ENCODE peak calls at places on chromosomes 1 and 21, in four cellular contexts. Y is uterus, F is BE2C, H is cardiac muscle cell. X is an unnamed sample. For H3K36me3 and H3K4me1, the result is how much of the 10 kb centered on the place peaks cover.

GRCh38 chr1:197632000-197632399 is 143.3 kb downstream of the DENND1B start:
- DNase-seq in Y (no peak), F (no peak), H (no peak), X (no peak)

GRCh38 chr1:27153549-27153886 is 1.4 kb downstream of the SLC9A1 start:
- DNase-seq in Y (no peak), F (no peak), H (no peak), X (no peak)

GRCh38 chr1:209651148-209651547 is 1.1 kb downstream of the LAMB3 start:
- DNase-seq in Y (no peak), F (peak), H (peak), X (peak)

GRCh38 chr1:41795205-41795762 is 123.4 kb downstream of the HIVEP3 start:
- DNase-seq in Y (no peak), F (no peak), H (peak), X (no peak)

GRCh38 chr1:241985787-241986186 is 13.1 kb downstream of the MAP1LC3C start:
- DNase-seq in Y (no peak), F (peak), H (peak), X (no peak)

GRCh38 chr1:178047403-178048093 is 46.4 kb upstream of the RASAL2 start:
- DNase-seq in Y (no peak), F (no peak), H (no peak), X (no peak)

GRCh38 chr1:180269848-180270766 is 40.0 kb downstream of the LHX4 start:
- DNase-seq in Y (no peak), F (peak), H (no peak), X (no peak)

GRCh38 chr1:207407655-207408256 is 46.4 kb upstream of the CR2 start:
- DNase-seq in Y (no peak), F (no peak), H (peak), X (no peak)

GRCh38 chr1:214451591-214451990 is 99.8 kb downstream of the PTPN14 start:
- DNase-seq in Y (no peak), F (no peak), H (no peak), X (no peak)

GRCh38 chr1:182783068-182783467 is 6.5 kb upstream of the NPL start:
- DNase-seq in Y (no peak), F (peak), H (no peak), X (no peak)

GRCh38 chr1:167789501-167789900 is 67.7 kb downstream of the MPZL1 start:
- DNase-seq in Y (no peak), F (no peak), H (no peak), X (no peak)

DNA sequence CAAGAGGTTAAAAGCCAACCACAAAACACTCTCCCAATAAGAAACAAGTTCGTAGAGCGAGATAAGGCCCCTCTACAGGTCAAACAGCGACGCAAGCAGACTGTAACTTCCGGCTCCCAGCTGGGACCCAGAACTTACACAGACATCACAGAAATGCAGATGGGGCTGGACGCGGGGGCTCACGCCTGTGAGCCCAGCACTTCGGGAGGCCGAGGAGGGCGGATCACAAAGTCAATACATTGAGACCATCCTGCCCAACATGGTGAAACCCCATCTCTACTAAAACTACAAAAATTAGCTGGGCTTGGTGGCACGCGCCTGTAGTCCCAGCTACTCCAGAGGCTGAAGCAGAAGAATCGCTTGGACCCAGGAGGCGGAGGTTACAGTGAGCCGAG is 11.1 kb downstream of the CCNL2 start:
- DNase-seq in Y (no peak), F (no peak), H (no peak), X (no peak)
- H3K36me3 ChIP-seq in Y (under half), F (half or more), H (half or more), X (half or more)

GRCh38 chr21:42749226-42749625 is 95.8 kb downstream of the PDE9A start:
- DNase-seq in Y (no peak), F (peak), H (no peak), X (no peak)
- H3K4me1 ChIP-seq in Y (under half), F (under half), H (under half), X (under half)

GRCh38 chr1:3248416-3249141 is 179.6 kb downstream of the PRDM16 start:
- DNase-seq in Y (no peak), F (no peak), H (no peak), X (no peak)

GRCh38 chr1:3247521-3248031 is 178.6 kb downstream of the PRDM16 start:
- DNase-seq in Y (no peak), F (no peak), H (no peak), X (no peak)

GRCh38 chr1:3250624-3251023 is 181.6 kb downstream of the PRDM16 start:
- DNase-seq in Y (no peak), F (no peak), H (no peak), X (no peak)

GRCh38 chr1:3249846-3250501 is 181.0 kb downstream of the PRDM16 start:
- DNase-seq in Y (no peak), F (no peak), H (no peak), X (no peak)

GRCh38 chr1:3249236-3249845 is 180.3 kb downstream of the PRDM16 start:
- DNase-seq in Y (no peak), F (no peak), H (no peak), X (no peak)
- H3K4me3 ChIP-seq in Y (no peak), F (no peak), H (no peak), X (no peak)

GRCh38 chr1:44776749-44777068 is 1.4 kb downstream of the RPS8 start:
- DNase-seq in Y (no peak), F (no peak), H (no peak), X (no peak)
- H3K36me3 ChIP-seq in Y (under half), F (under half), H (under half), X (under half)